ENCODE peak calls at places on chromosomes 6 and 20, in four cellular contexts. Q is IMR-90, D is endodermal cell, A is A549. J is an unnamed sample.

GRCh38 chr6:12555267-12555666 is 161.3 kb upstream of the PHACTR1 start:
- DNase-seq in Q (peak; percentile 61), D (no peak), A (no peak), J (no peak)

GRCh38 chr6:31575952-31576684 is 753 bp downstream of the TNF start:
- DNase-seq in Q (no peak), D (no peak), A (no peak), J (peak; percentile 66)

GRCh38 chr6:105207524-105208269 is 27.9 kb upstream of the POPDC3 start:
- DNase-seq in Q (peak; percentile 73), D (no peak), A (no peak), J (no peak)

GRCh38 chr20:52037370-52037769 is 154.2 kb downstream of the ZFP64 start:
- DNase-seq in Q (no peak), D (no peak), A (no peak), J (no peak)

GRCh38 chr20:53971096-53971683 is 99.2 kb downstream of the BCAS1 start:
- DNase-seq in Q (no peak), D (no peak), A (no peak), J (no peak)

GRCh38 chr6:4441981-4442434 is 306.6 kb upstream of the ECI2 start:
- DNase-seq in Q (peak; percentile 73), D (no peak), A (peak; percentile 8), J (no peak)

GRCh38 chr20:19605759-19606158 is 152.3 kb upstream of the RIN2 start:
- DNase-seq in Q (no peak), D (no peak), A (no peak), J (no peak)

GRCh38 chr6:31736026-31736767 is at the start of gene CLIC1:
- DNase-seq in Q (peak; percentile 75), D (peak; percentile 93), A (peak; percentile 84), J (peak; percentile 81)

GRCh38 chr6:43965628-43966373 is 161.5 kb downstream of the MRPL14 start:
- DNase-seq in Q (no peak), D (no peak), A (no peak), J (no peak)

GRCh38 chr6:42007753-42008528 is 42.4 kb upstream of the TAF8 start:
- DNase-seq in Q (no peak), D (no peak), A (no peak), J (peak; percentile 88)

GRCh38 chr20:40525356-40525755 is 163.7 kb downstream of the MAFB start:
- DNase-seq in Q (peak; percentile 8), D (no peak), A (no peak), J (no peak)

GRCh38 chr6:69780585-69781178 is 16.1 kb downstream of the LMBRD1 start:
- DNase-seq in Q (no peak), D (no peak), A (no peak), J (no peak)

GRCh38 chr6:155247618-155248017 is 16.2 kb upstream of the CLDN20 start:
- DNase-seq in Q (peak; percentile 26), D (peak; percentile 63), A (peak; percentile 49), J (no peak)

GRCh38 chr6:15246217-15247211 is 645 bp downstream of the JARID2 start:
- DNase-seq in Q (peak; percentile 49), D (no peak), A (no peak), J (no peak)

DNA sequence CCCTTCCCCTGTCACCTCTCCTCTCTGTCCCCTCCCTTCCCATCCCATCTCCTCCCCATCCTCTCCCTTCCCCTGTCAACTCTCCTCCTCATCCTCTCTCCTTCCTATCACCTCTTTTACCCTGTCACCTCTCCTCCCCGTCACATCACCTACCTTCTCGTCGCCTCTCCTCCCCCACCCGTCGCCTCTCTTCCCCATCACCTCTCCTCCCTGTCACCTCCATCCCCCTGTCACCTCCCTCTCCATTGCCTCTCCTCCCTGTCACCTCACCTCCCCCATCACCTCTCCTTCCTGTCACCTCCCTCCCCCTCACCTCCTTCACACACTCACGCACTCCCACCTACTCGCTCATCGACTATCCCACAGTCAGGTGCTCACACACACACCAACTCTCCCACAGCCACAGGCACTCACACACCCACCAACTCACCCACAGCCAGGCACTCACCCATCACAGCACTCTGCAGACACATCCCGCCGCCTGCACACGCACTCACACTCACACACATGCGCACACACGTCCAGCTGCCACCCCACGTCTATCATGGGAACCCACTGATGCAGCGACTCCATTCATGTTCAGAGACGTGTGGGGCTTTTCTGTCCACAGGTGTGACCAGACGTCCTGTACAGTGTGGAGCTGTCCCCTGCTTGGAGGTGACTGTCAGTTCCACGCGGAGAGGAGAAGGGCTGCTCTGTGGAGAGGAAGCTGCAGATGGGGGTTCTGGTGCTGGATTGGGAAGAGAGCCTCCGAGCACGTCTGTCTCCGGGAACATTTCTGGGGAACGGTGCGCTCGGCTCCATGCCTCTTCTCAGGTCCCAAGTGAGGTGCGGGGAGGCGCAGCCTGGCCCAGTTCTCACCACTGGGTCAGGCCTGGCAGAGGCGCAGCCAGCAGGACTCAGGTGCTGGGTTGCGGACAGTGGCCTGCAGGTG is 184.3 kb downstream of the TTLL2 start:
- DNase-seq in Q (no peak), D (no peak), A (no peak), J (no peak)
- H3K27ac ChIP-seq in Q (no peak overlapping the region), D (no peak overlapping the region), A (no peak overlapping the region), J (no peak overlapping the region)

DNA sequence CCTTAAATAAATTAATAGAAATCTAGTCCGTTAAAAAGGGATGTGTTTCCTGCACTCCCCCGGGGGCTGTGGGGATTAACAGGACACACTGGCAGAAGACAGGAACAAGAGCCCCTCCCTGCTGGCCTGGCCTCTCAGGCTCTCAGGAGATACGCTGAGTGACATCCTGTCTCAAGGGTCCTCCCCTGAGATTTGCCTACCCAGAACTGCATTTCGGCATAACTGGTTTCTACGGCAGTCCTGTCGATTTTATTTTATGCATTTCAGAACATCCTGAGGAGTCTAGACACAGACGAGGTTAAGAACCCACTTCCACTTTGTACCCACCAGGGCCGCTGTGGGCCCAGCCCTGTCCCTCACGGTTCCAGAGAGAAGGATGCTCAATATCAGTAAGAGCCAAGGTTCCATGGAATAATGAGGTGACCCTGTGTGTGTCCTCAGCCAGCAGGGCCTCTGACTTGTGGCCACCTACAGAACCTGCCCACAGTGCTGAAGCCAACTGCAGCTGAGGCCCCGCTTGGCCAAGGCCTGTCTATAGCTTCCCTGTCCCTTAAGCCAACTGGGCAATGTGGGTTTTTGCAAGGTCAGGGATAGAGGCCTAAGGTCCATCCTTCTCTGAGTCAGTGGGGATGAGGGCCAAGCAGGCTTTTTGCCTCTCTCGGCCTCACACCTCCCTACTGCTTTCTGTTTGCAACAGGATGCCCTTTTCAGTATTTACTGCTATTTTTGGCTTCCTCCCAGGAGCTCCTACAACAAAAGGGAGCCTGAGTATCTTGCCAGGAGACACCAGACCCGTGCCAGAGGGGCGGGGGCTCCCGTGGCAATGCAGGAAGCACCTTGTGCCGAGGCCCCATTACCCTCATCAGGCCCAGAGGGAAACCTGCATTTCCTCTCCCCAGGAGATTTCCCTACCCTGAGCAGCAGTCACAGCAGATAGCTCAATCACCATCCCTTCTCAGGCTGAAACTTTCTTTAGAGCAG is 14.7 kb downstream of the UQCC2 start:
- DNase-seq in Q (peak; percentile 61), D (peak; percentile 59), A (no peak), J (peak; percentile 80)
- H3K27ac ChIP-seq in Q (peak overlapping the region; percentile 23), D (no peak overlapping the region), A (peak overlapping the region; percentile 26), J (peak overlapping the region; percentile 62)

DNA sequence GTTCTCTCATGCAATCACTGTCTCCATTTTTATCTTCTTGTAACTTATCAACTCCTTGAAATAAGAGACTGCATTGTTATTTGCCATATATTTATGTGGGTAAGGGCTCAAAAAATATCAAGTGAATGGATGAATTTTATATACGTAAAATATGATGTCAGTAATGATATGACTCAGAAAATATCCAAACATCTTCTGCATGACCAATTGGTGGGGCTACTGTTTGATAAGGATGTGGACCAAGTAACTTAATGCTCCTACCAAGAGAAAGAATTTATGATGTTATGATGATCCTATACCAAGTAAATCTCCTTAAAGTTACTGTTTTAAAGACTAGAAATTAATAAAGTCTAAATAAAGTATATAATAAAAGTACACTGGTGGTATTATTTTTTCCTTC is 103.7 kb downstream of the OGFRL1 start:
- DNase-seq in Q (peak; percentile 83), D (no peak), A (no peak), J (no peak)
- H3K27ac ChIP-seq in Q (no peak overlapping the region), D (no peak overlapping the region), A (peak overlapping the region; percentile 88), J (no peak overlapping the region)

DNA sequence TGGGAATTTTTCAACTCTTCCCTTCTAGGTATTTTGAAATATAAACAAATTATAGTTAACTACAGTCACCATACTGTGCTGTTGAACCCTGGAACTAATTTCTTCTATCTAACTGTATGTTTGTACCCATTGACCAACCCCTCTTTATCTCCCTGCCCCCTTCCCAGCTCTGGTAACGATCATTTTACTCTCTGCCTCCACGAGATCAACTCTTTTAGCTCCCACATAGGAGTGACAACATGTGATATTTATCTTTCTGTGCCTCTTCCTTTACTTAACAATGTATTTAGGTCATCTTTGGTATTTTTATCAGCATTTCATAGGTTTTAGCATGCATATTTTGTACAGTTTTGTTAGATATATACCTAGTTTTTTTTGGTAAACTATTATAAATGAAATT is 45.9 kb downstream of the ASXL1 start:
- DNase-seq in Q (no peak), D (no peak), A (no peak), J (no peak)
- H3K27ac ChIP-seq in Q (no peak overlapping the region), D (no peak overlapping the region), A (no peak overlapping the region), J (no peak overlapping the region)

GRCh38 chr6:17999430-17999829 is 12.0 kb upstream of the KIF13A start:
- DNase-seq in Q (no peak), D (peak; percentile 15), A (no peak), J (no peak)
- H3K27ac ChIP-seq in Q (no peak overlapping the region), D (no peak overlapping the region), A (no peak overlapping the region), J (no peak overlapping the region)

DNA sequence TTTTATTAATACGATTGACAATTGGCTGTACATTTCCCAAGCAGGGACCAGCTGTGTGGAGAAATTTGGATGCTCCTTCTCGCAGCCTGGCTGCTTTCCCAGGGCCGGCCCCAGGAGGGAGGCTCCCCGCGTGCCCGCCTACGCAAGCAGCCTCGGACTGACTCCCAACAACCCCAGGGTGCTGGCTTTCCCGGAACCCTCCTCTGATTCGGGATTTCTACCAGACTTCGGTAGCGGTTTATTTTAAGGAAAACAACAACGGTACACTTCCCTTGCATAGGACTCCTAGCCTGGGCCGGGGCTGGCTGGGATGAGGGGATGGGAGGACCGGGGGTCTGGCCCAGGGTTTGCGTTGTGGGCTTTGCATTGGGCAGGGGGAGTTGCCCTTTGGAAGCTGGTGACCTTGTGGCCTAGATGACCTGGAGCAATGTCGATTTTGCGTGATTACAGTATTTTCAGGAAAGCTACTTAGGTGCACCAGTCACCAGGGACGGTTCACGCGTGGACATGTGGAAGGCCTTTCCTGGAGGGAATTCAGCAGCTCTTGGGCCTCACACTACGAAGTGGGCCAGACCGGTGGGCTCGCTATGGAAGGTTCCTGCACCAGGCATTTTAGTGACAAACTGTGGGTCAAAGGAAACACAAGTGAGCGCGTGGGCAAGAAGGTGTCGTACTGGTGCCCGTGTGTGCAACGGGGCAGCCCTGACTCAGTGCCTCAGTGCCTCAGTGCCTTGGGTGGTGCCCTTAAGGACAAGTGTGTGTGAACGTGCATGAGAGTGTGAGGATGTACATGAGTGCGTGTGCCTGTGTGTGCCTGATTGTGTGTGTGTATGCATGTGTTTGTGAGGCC is 20.7 kb upstream of the PHACTR3 start:
- DNase-seq in Q (no peak), D (no peak), A (no peak), J (no peak)
- H3K27ac ChIP-seq in Q (no peak overlapping the region), D (no peak overlapping the region), A (no peak overlapping the region), J (no peak overlapping the region)

DNA sequence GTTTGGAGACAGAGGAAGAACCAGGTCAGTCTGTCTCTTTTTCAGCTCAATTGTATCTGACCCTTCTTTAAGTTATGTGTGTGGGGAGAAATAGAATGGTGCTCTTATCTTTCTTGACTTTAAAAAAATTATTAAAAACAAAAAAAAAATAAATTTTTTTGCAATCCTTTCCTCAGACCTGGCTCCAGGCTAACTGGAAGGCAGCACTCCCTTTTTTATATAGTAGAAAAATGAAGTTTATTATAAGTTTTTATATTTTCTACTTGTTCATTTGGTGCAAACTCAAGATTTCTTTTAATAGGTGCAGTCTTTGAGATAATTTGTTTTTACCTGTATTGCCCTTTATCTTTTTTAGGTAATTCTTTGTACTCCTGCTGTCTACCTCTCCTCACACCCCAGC is 129.6 kb downstream of the SULF2 start:
- DNase-seq in Q (no peak), D (no peak), A (no peak), J (no peak)
- H3K27ac ChIP-seq in Q (no peak overlapping the region), D (no peak overlapping the region), A (no peak overlapping the region), J (no peak overlapping the region)

J was measured in OCI-LY7.